ENCODE peak calls at places on chromosomes 5 and 9, in six cellular contexts. K is esophagus muscularis mucosa, Y is OCI-LY7, O is lower lobe of right lung, U is K562, W is aorta. Q is an unnamed sample.
A peak's percentile ranks its signal among the peaks of the same experiment; 100 is the strongest.

GRCh38 chr9:100449420-100449819 is 22.5 kb downstream of the MSANTD3 start:
- DNase-seq in U (no peak), K (no peak), O (no peak), W (no peak), Y (no peak), Q (no peak)

GRCh38 chr5:91164424-91164823 is 218.7 kb downstream of the ARRDC3 start:
- DNase-seq in K (no peak), U (no peak), Y (no peak), O (no peak), W (no peak), Q (no peak)

GRCh38 chr5:175542232-175542965 is 64.0 kb downstream of the SFXN1 start:
- DNase-seq in Y (no peak), O (no peak), U (no peak), W (no peak), K (no peak), Q (peak; percentile 17)

GRCh38 chr5:151523335-151523734 is 67.8 kb downstream of the FAT2 start:
- DNase-seq in Y (peak; percentile 45), K (no peak), O (no peak), W (no peak), U (peak; percentile 66), Q (peak; percentile 59)

GRCh38 chr9:126373241-126373640 is 46.6 kb downstream of the MVB12B start:
- DNase-seq in O (no peak), W (no peak), U (no peak), K (no peak), Y (no peak), Q (peak; percentile 21)

GRCh38 chr9:124774131-124774978 is 2.6 kb upstream of the OLFML2A start:
- DNase-seq in U (peak; percentile 84), Y (peak; percentile 84), K (peak; percentile 96), O (peak; percentile 85), W (peak; percentile 86), Q (peak; percentile 73)

GRCh38 chr5:139296198-139296597 is 2.7 kb downstream of the MATR3 start:
- DNase-seq in O (no peak), U (no peak), K (no peak), W (no peak), Y (no peak), Q (no peak)

GRCh38 chr5:95761771-95762680 is 30.9 kb downstream of the RHOBTB3 start:
- DNase-seq in K (no peak), O (no peak), U (no peak), W (no peak), Y (peak; percentile 52), Q (peak; percentile 70)

GRCh38 chr9:94923333-94924089 is 197.0 kb downstream of the AOPEP start:
- DNase-seq in Y (no peak), O (no peak), W (no peak), K (no peak), U (no peak), Q (no peak)

GRCh38 chr9:87792831-87793288 is 66.9 kb downstream of the CTSL start:
- DNase-seq in W (peak; percentile 89), O (peak; percentile 83), Y (peak; percentile 6), K (peak; percentile 93), U (peak; percentile 86), Q (peak; percentile 65)

GRCh38 chr9:133449760-133450159 is 10.0 kb upstream of the CACFD1 start:
- DNase-seq in W (no peak), K (no peak), Y (no peak), O (no peak), U (no peak), Q (no peak)

GRCh38 chr5:145803072-145803471 is 32.1 kb downstream of the PRELID2 start:
- DNase-seq in O (no peak), W (no peak), Y (no peak), K (no peak), U (no peak), Q (no peak)

GRCh38 chr5:1185038-1185651 is 16.2 kb upstream of the SLC6A19 start:
- DNase-seq in K (no peak), W (no peak), U (no peak), O (no peak), Y (no peak), Q (no peak)

GRCh38 chr5:56405536-56405935 is 172.4 kb upstream of the ANKRD55 start:
- DNase-seq in W (no peak), U (no peak), O (no peak), K (no peak), Y (no peak), Q (no peak)

GRCh38 chr5:58773744-58774441 is 191.0 kb downstream of the RAB3C start:
- DNase-seq in O (no peak), K (no peak), U (no peak), W (no peak), Y (no peak), Q (no peak)

GRCh38 chr9:80213613-80214012 is 641.8 kb downstream of the TLE4 start:
- DNase-seq in O (no peak), Y (no peak), K (no peak), W (no peak), U (no peak), Q (no peak)

GRCh38 chr9:98575379-98576346 is 133.1 kb downstream of the GABBR2 start:
- DNase-seq in W (no peak), K (no peak), O (no peak), U (peak; percentile 89), Y (peak; percentile 29), Q (peak; percentile 76)

GRCh38 chr5:170431571-170431970 is 42.4 kb upstream of the KCNMB1 start:
- DNase-seq in K (no peak), O (no peak), W (no peak), U (no peak), Y (no peak), Q (no peak)

GRCh38 chr5:131633830-131634229 is 1.2 kb downstream of the RAPGEF6 start:
- DNase-seq in O (no peak), U (no peak), W (no peak), Y (peak; percentile 62), K (no peak), Q (no peak)

GRCh38 chr5:146721073-146721830 is 157.3 kb downstream of the PPP2R2B start:
- DNase-seq in K (no peak), W (no peak), Y (no peak), O (no peak), U (no peak), Q (no peak)

GRCh38 chr9:86577420-86578333 is 223.5 kb upstream of the TUT7 start:
- DNase-seq in K (no peak), U (no peak), Y (no peak), W (no peak), O (no peak), Q (no peak)

GRCh38 chr9:38359689-38360385 is 32.7 kb upstream of the ALDH1B1 start:
- DNase-seq in K (no peak), U (no peak), O (no peak), W (no peak), Y (no peak), Q (peak; percentile 18)

GRCh38 chr5:73733219-73733618 is 107.2 kb downstream of the ARHGEF28 start:
- DNase-seq in K (no peak), W (no peak), Y (no peak), U (no peak), O (no peak), Q (peak; percentile 16)

GRCh38 chr5:80284720-80285119 is 28.9 kb upstream of the SERINC5 start:
- DNase-seq in O (no peak), U (no peak), Y (no peak), W (no peak), K (no peak), Q (no peak)

GRCh38 chr9:73024601-73025034 is 71.8 kb upstream of the ALDH1A1 start:
- DNase-seq in K (no peak), U (peak; percentile 76), Y (no peak), W (no peak), O (no peak), Q (no peak)

GRCh38 chr9:86837345-86837744 is 110.0 kb downstream of the GAS1 start:
- DNase-seq in Y (no peak), K (no peak), W (no peak), U (no peak), O (no peak), Q (no peak)

GRCh38 chr9:38689678-38690077 is 30.3 kb downstream of the FAM240B start:
- DNase-seq in K (no peak), O (no peak), U (no peak), W (no peak), Y (no peak), Q (no peak)

GRCh38 chr5:139664727-139665351 is 16.7 kb downstream of the CXXC5 start:
- DNase-seq in O (no peak), W (no peak), K (no peak), U (no peak), Y (no peak), Q (no peak)

GRCh38 chr5:997711-998110 is 10.9 kb upstream of the NKD2 start:
- DNase-seq in U (no peak), O (peak; percentile 26), Y (no peak), W (peak; percentile 44), K (no peak), Q (no peak)

GRCh38 chr5:1513326-1514026 is 10.3 kb downstream of the LPCAT1 start:
- DNase-seq in K (no peak), U (no peak), W (peak; percentile 41), Y (no peak), O (peak; percentile 49), Q (no peak)

GRCh38 chr9:89496645-89497044 is 1.3 kb downstream of the SEMA4D start:
- DNase-seq in O (no peak), U (no peak), W (no peak), K (no peak), Y (no peak), Q (no peak)

GRCh38 chr5:155728857-155729683 is 597.9 kb upstream of the SGCD start:
- DNase-seq in Y (no peak), W (no peak), K (no peak), U (no peak), O (peak; percentile 36), Q (no peak)

GRCh38 chr5:155726267-155726666 is 600.7 kb upstream of the SGCD start:
- DNase-seq in O (no peak), K (no peak), W (no peak), Y (no peak), U (no peak), Q (peak; percentile 2)

GRCh38 chr5:155729684-155730059 is 597.3 kb upstream of the SGCD start:
- DNase-seq in W (no peak), U (no peak), K (no peak), Y (no peak), O (peak; percentile 26), Q (no peak)

GRCh38 chr5:155727512-155728145 is 599.3 kb upstream of the SGCD start:
- DNase-seq in Y (no peak), U (no peak), K (no peak), W (peak; percentile 38), O (peak; percentile 36), Q (no peak)

GRCh38 chr5:155728146-155728856 is 598.7 kb upstream of the SGCD start:
- DNase-seq in K (no peak), U (no peak), Y (no peak), W (peak; percentile 59), O (peak; percentile 54), Q (peak; percentile 1)
- H3K36me3 ChIP-seq in K (no peaks in the 10 kb centered on the region), U (no peaks in the 10 kb centered on the region), Y (no peaks in the 10 kb centered on the region), W (no peaks in the 10 kb centered on the region), O (no peaks in the 10 kb centered on the region), Q (no peaks in the 10 kb centered on the region)

GRCh38 chr5:22780756-22781155 is 72.4 kb downstream of the CDH12 start:
- DNase-seq in O (no peak), Y (no peak), W (no peak), U (no peak), K (no peak), Q (no peak)
- H3K36me3 ChIP-seq in O (no peaks in the 10 kb centered on the region), Y (no peaks in the 10 kb centered on the region), W (no peaks in the 10 kb centered on the region), U (no peaks in the 10 kb centered on the region), K (no peaks in the 10 kb centered on the region), Q (no peaks in the 10 kb centered on the region)

GRCh38 chr5:81601912-81602311 is 149.0 kb downstream of the SSBP2 start:
- DNase-seq in K (no peak), U (no peak), W (no peak), O (no peak), Y (no peak), Q (peak; percentile 15)
- H3K36me3 ChIP-seq in K (peaks cover 23% of the 10 kb centered on the region), U (peaks cover 8% of the 10 kb centered on the region), W (no peaks in the 10 kb centered on the region), O (no peaks in the 10 kb centered on the region), Y (peaks cover 81% of the 10 kb centered on the region), Q (no peaks in the 10 kb centered on the region)

GRCh38 chr5:176954050-176954449 is 52.5 kb downstream of the UIMC1 start:
- DNase-seq in O (no peak), Y (no peak), U (no peak), W (no peak), K (no peak), Q (no peak)
- H3K36me3 ChIP-seq in O (peaks cover 84% of the 10 kb centered on the region), Y (peaks cover 86% of the 10 kb centered on the region), U (peaks cover 84% of the 10 kb centered on the region), W (peaks cover 3% of the 10 kb centered on the region), K (peaks cover 75% of the 10 kb centered on the region), Q (peaks cover 34% of the 10 kb centered on the region)

Q was measured in brain microvascular endothelial cell.